ENCODE peak calls at places on chromosomes 6 and 20, in nine cellular contexts. G, N, T, J, X, I, U, O and B are unnamed samples.

GRCh38 chr6:10713962-10714361 is 8.9 kb upstream of the TMEM14C start:
- DNase-seq in G (no peak), N (no peak), T (no peak), J (no peak), X (no peak), I (no peak), U (no peak), O (no peak), B (no peak)

GRCh38 chr6:51112731-51113130 is 294.1 kb downstream of the TFAP2B start:
- DNase-seq in G (no peak), N (no peak), T (peak), J (no peak), X (no peak), I (no peak), U (no peak), O (no peak), B (no peak)

GRCh38 chr6:106165885-106166485 is 79.8 kb downstream of the PRDM1 start:
- DNase-seq in G (no peak), N (no peak), T (no peak), J (no peak), X (no peak), I (no peak), U (no peak), O (no peak), B (no peak)

GRCh38 chr20:63318391-63319163 is 25.6 kb downstream of the COL20A1 start:
- DNase-seq in G (no peak), N (peak), T (no peak), J (no peak), X (no peak), I (no peak), U (peak), O (no peak), B (peak)

GRCh38 chr20:62791301-62792181 is 4.7 kb upstream of the MRGBP start:
- DNase-seq in G (peak), N (no peak), T (peak), J (peak), X (peak), I (peak), U (peak), O (peak), B (peak)

GRCh38 chr6:1208876-1209275 is 103.0 kb upstream of the FOXQ1 start:
- DNase-seq in G (no peak), N (no peak), T (peak), J (no peak), X (no peak), I (no peak), U (no peak), O (no peak), B (no peak)

GRCh38 chr20:62518911-62519310 is 43.1 kb upstream of the GATA5 start:
- DNase-seq in G (no peak), N (no peak), T (no peak), J (no peak), X (no peak), I (no peak), U (no peak), O (no peak), B (no peak)

GRCh38 chr6:12490904-12491571 is 200.9 kb downstream of the EDN1 start:
- DNase-seq in G (no peak), N (no peak), T (peak), J (no peak), X (no peak), I (no peak), U (no peak), O (no peak), B (no peak)

GRCh38 chr6:33935439-33936080 is 131.8 kb upstream of the MLN start:
- DNase-seq in G (peak), N (no peak), T (no peak), J (no peak), X (no peak), I (no peak), U (no peak), O (no peak), B (no peak)

GRCh38 chr6:111484655-111484974 is 1.6 kb upstream of the REV3L start:
- DNase-seq in G (peak), N (no peak), T (no peak), J (no peak), X (peak), I (no peak), U (no peak), O (no peak), B (no peak)

GRCh38 chr6:104325341-104326172 is 534.2 kb downstream of the HACE1 start:
- DNase-seq in G (peak), N (no peak), T (peak), J (no peak), X (peak), I (no peak), U (no peak), O (no peak), B (no peak)

GRCh38 chr6:72617721-72618120 is 4.1 kb upstream of the KCNQ5 start:
- DNase-seq in G (no peak), N (no peak), T (no peak), J (no peak), X (no peak), I (no peak), U (no peak), O (no peak), B (no peak)

GRCh38 chr6:138640028-138640427 is 133.5 kb upstream of the CCDC28A start:
- DNase-seq in G (no peak), N (no peak), T (no peak), J (no peak), X (no peak), I (no peak), U (no peak), O (no peak), B (no peak)

GRCh38 chr20:24786096-24786495 is 163.0 kb upstream of the CST7 start:
- DNase-seq in G (no peak), N (no peak), T (no peak), J (no peak), X (no peak), I (no peak), U (peak), O (no peak), B (no peak)

GRCh38 chr20:33209789-33210188 is 7.4 kb upstream of the BPIFA3 start:
- DNase-seq in G (no peak), N (no peak), T (peak), J (peak), X (peak), I (peak), U (peak), O (no peak), B (peak)

GRCh38 chr20:1333462-1334369 is 4.8 kb upstream of the SDCBP2 start:
- DNase-seq in G (no peak), N (no peak), T (peak), J (no peak), X (no peak), I (no peak), U (no peak), O (no peak), B (no peak)

GRCh38 chr6:15160812-15161211 is 85.1 kb upstream of the JARID2 start:
- DNase-seq in G (no peak), N (no peak), T (no peak), J (no peak), X (no peak), I (no peak), U (no peak), O (no peak), B (no peak)

GRCh38 chr20:40563296-40563950 is 125.6 kb downstream of the MAFB start:
- DNase-seq in G (peak), N (no peak), T (peak), J (peak), X (no peak), I (no peak), U (peak), O (no peak), B (peak)

GRCh38 chr20:34639755-34640222 is 37.1 kb downstream of the PIGU start:
- DNase-seq in G (peak), N (no peak), T (no peak), J (no peak), X (no peak), I (no peak), U (no peak), O (peak), B (no peak)

GRCh38 chr6:2086328-2087008 is 158.9 kb downstream of the GMDS start:
- DNase-seq in G (no peak), N (no peak), T (peak), J (no peak), X (no peak), I (no peak), U (no peak), O (no peak), B (peak)

GRCh38 chr6:73262701-73263569 is at the start of gene KHDC1:
- DNase-seq in G (peak), N (peak), T (peak), J (peak), X (peak), I (peak), U (peak), O (peak), B (peak)

GRCh38 chr6:12592634-12593033 is 123.9 kb upstream of the PHACTR1 start:
- DNase-seq in G (no peak), N (no peak), T (no peak), J (no peak), X (peak), I (no peak), U (no peak), O (no peak), B (no peak)

GRCh38 chr6:170374571-170375444 is 68.2 kb downstream of the FAM120B start:
- DNase-seq in G (no peak), N (no peak), T (no peak), J (no peak), X (no peak), I (no peak), U (no peak), O (no peak), B (no peak)

GRCh38 chr6:143629104-143630080 is 48.4 kb upstream of the PHACTR2 start:
- DNase-seq in G (peak), N (no peak), T (peak), J (no peak), X (no peak), I (no peak), U (no peak), O (no peak), B (no peak)

GRCh38 chr6:54236984-54237383 is 71.3 kb upstream of the TINAG start:
- DNase-seq in G (no peak), N (no peak), T (no peak), J (no peak), X (no peak), I (no peak), U (no peak), O (no peak), B (no peak)

GRCh38 chr6:129844118-129844891 is 16.8 kb downstream of the TMEM244 start:
- DNase-seq in G (no peak), N (no peak), T (peak), J (no peak), X (peak), I (no peak), U (no peak), O (no peak), B (no peak)

GRCh38 chr6:11814819-11815218 is 36.2 kb upstream of the ADTRP start:
- DNase-seq in G (no peak), N (no peak), T (no peak), J (no peak), X (no peak), I (no peak), U (no peak), O (no peak), B (no peak)